ENCODE peak calls at places on chromosome 13, in four cellular contexts. P is prostate gland, N is RWPE1, M is ascending aorta. K is an unnamed sample.

GRCh38 chr13:77637583-77637982 is 59.9 kb upstream of the SLAIN1 start:
- DNase-seq in P (no peak), N (no peak), M (no peak), K (no peak)

GRCh38 chr13:28654276-28654675 is 4.7 kb upstream of the POMP start:
- DNase-seq in P (no peak), N (no peak), M (no peak), K (no peak)

GRCh38 chr13:48160879-48161278 is 66.0 kb upstream of the MED4 start:
- DNase-seq in P (no peak), N (peak), M (no peak), K (no peak)

GRCh38 chr13:29454931-29455481 is 140.5 kb downstream of the SLC7A1 start:
- DNase-seq in P (peak), N (peak), M (no peak), K (peak)

GRCh38 chr13:92175330-92175729 is 776.9 kb downstream of the GPC5 start:
- DNase-seq in P (peak), N (no peak), M (no peak), K (no peak)

GRCh38 chr13:29476046-29476445 is 119.4 kb downstream of the SLC7A1 start:
- DNase-seq in P (no peak), N (no peak), M (no peak), K (no peak)

GRCh38 chr13:37492741-37493514 is 105.6 kb downstream of the POSTN start:
- DNase-seq in P (no peak), N (no peak), M (no peak), K (no peak)

GRCh38 chr13:101447852-101448251 is 4.6 kb upstream of the ITGBL1 start:
- DNase-seq in P (no peak), N (no peak), M (no peak), K (no peak)

GRCh38 chr13:113491418-113491883 is 940 bp upstream of the DCUN1D2 start:
- DNase-seq in P (no peak), N (peak), M (no peak), K (no peak)

GRCh38 chr13:109497917-109498316 is 288.5 kb downstream of the IRS2 start:
- DNase-seq in P (no peak), N (no peak), M (no peak), K (no peak)

GRCh38 chr13:106533940-106534843 is 1.3 kb downstream of the EFNB2 start:
- DNase-seq in P (peak), N (no peak), M (no peak), K (no peak)

GRCh38 chr13:22801402-22802003 is 379.3 kb upstream of the SGCG start:
- DNase-seq in P (no peak), N (no peak), M (no peak), K (no peak)

GRCh38 chr13:90868321-90868920 is 479.1 kb upstream of the MIR17HG start:
- DNase-seq in P (no peak), N (peak), M (no peak), K (no peak)

GRCh38 chr13:38902551-38902950 is 88.1 kb downstream of the STOML3 start:
- DNase-seq in P (no peak), N (peak), M (no peak), K (peak)

GRCh38 chr13:37984357-37984756 is 114.8 kb upstream of the TRPC4 start:
- DNase-seq in P (no peak), N (no peak), M (no peak), K (no peak)

GRCh38 chr13:88958821-88959220 is 1287.7 kb downstream of the SLITRK5 start:
- DNase-seq in P (no peak), N (no peak), M (no peak), K (no peak)

GRCh38 chr13:41533266-41533665 is 75.9 kb downstream of the RGCC start:
- DNase-seq in P (no peak), N (no peak), M (no peak), K (no peak)

GRCh38 chr13:49428041-49428763 is 15.7 kb downstream of the CAB39L start:
- DNase-seq in P (no peak), N (no peak), M (no peak), K (no peak)

GRCh38 chr13:32059511-32059984 is 28.0 kb downstream of the FRY start:
- DNase-seq in P (no peak), N (no peak), M (no peak), K (no peak)

GRCh38 chr13:30186644-30187431 is 120.5 kb downstream of the KATNAL1 start:
- DNase-seq in P (no peak), N (no peak), M (no peak), K (no peak)

GRCh38 chr13:89806594-89806993 is 1540.9 kb upstream of the MIR17HG start:
- DNase-seq in P (no peak), N (no peak), M (no peak), K (no peak)

GRCh38 chr13:23180711-23181110 is at the start of gene SGCG:
- DNase-seq in P (no peak), N (no peak), M (no peak), K (no peak)

GRCh38 chr13:112441779-112442310 is 65.7 kb downstream of the SPACA7 start:
- DNase-seq in P (no peak), N (no peak), M (no peak), K (no peak)

GRCh38 chr13:66358564-66358963 is 871.6 kb downstream of the PCDH9 start:
- DNase-seq in P (no peak), N (no peak), M (no peak), K (no peak)

GRCh38 chr13:114106526-114106925 is 25.9 kb downstream of the RASA3 start:
- DNase-seq in P (no peak), N (no peak), M (no peak), K (no peak)

GRCh38 chr13:29429496-29429895 is 166.0 kb downstream of the SLC7A1 start:
- DNase-seq in P (no peak), N (no peak), M (no peak), K (no peak)

GRCh38 chr13:108957369-108958012 is 328.1 kb downstream of the MYO16 start:
- DNase-seq in P (peak), N (peak), M (no peak), K (no peak)

GRCh38 chr13:42594577-42595571 is 20.9 kb downstream of the TNFSF11 start:
- DNase-seq in P (peak), N (peak), M (no peak), K (no peak)

GRCh38 chr13:31670831-31671617 is 68.3 kb upstream of the RXFP2 start:
- DNase-seq in P (no peak), N (no peak), M (no peak), K (no peak)

GRCh38 chr13:86946734-86947133 is 724.4 kb upstream of the SLITRK5 start:
- DNase-seq in P (no peak), N (no peak), M (no peak), K (no peak)

GRCh38 chr13:25847145-25847544 is 204.7 kb downstream of the SHISA2 start:
- DNase-seq in P (no peak), N (no peak), M (no peak), K (no peak)

GRCh38 chr13:33204130-33204927 is 81.2 kb downstream of the STARD13 start:
- DNase-seq in P (no peak), N (no peak), M (no peak), K (no peak)
- H3K27ac ChIP-seq in P (peak), N (no peak), M (peak), K (no peak)

GRCh38 chr13:33493672-33494365 is 208.3 kb upstream of the STARD13 start:
- DNase-seq in P (no peak), N (no peak), M (no peak), K (no peak)
- H3K27ac ChIP-seq in P (no peak), N (no peak), M (peak), K (peak)

DNA sequence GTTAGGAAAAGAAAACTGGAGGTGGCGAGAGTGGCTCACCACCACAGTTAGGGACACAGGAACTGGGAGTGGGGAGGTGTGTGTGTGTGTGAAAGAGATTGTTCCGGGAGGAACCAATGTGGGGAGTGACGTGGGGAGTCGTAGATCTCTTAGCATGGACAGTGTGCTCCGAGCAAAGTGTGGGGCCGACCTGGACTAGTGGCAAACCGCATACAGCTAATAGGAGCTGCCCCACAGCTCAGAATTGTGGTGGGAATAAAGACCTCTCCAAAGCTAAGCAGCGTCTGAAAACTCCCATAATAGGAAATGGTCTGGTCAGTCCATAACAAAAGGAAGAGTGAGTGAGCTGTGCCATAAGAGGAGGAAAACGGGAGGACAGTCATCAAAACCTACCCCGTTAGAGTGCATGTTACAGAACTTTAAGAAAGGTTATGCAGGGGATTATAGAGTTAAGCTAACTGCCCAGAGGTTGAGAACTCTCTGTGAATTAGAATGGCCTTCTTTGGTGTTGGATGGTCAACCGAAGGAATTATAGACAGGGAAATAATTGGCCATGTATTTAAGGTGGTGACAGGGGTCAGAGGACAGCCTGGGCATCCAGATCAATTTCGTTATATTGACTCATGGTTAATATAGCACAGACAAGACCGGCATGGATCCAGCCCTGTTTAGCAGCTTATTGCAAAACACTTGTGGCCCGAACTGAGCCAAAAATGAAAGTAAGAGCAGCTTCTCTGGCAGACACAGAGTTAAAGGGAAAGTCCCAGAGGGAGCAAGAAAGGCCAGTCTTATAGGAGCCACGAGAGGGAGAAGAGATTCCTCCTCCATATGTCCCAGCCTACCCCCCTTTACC is 8.9 kb upstream of the SLC15A1 start:
- DNase-seq in P (no peak), N (peak), M (no peak), K (no peak)
- H3K27ac ChIP-seq in P (no peak), N (no peak), M (no peak), K (no peak)

GRCh38 chr13:40290758-40291157 is 375.7 kb downstream of the FOXO1 start:
- DNase-seq in P (no peak), N (no peak), M (no peak), K (no peak)

GRCh38 chr13:40285634-40286033 is 380.8 kb downstream of the FOXO1 start:
- DNase-seq in P (no peak), N (no peak), M (no peak), K (no peak)

GRCh38 chr13:40287428-40287827 is 379.0 kb downstream of the FOXO1 start:
- DNase-seq in P (no peak), N (no peak), M (no peak), K (no peak)

GRCh38 chr13:40292108-40292507 is 374.3 kb downstream of the FOXO1 start:
- DNase-seq in P (no peak), N (no peak), M (no peak), K (no peak)

GRCh38 chr13:40288259-40288658 is 378.2 kb downstream of the FOXO1 start:
- DNase-seq in P (no peak), N (no peak), M (no peak), K (no peak)
- H3K27ac ChIP-seq in P (no peak), N (no peak), M (no peak), K (no peak)

K was measured in epithelial cell of prostate.